ENCODE peak calls at places on chromosomes 4 and X, in nine cellular contexts. B is colonic mucosa; H is NCI-H524; Q is nephron progenitor cell; V is ELF-1; P is naive thymus-derived CD8-positive, alpha-beta T cell; F is WTC11; X is stimulated activated CD4-positive, alpha-beta T cell treated with anti-CD3 and anti-CD28 coated beads, Interleukin-1b, Interleukin-23, amount 100 ng/mL, for 1 hour; I is pulmonary artery endothelial cell. W is an unnamed sample.
A peak's percentile ranks its signal among the peaks of the same experiment; 100 is the strongest.

GRCh38 chr4:40721730-40722171 is 28.0 kb upstream of the NSUN7 start:
- DNase-seq in B (no peak), H (no peak), Q (no peak), F (no peak), P (no peak), I (no peak), X (no peak), V (no peak), W (no peak)

GRCh38 chr4:70721747-70722146 is at the start of gene RUFY3:
- DNase-seq in P (no peak), V (no peak), X (no peak), Q (no peak), F (no peak), B (no peak), I (no peak), H (peak; percentile 74), W (peak; percentile 86)

GRCh38 chr4:1990348-1990645 is 18.5 kb downstream of the NELFA start:
- DNase-seq in H (no peak), P (no peak), V (no peak), I (no peak), F (no peak), Q (no peak), B (peak; percentile 13), X (no peak), W (no peak)

GRCh38 chrX:20315140-20315539 is 48.4 kb upstream of the RPS6KA3 start:
- DNase-seq in P (no peak), H (no peak), X (no peak), V (peak; percentile 38), I (no peak), F (no peak), Q (no peak), B (peak; percentile 18), W (no peak)

GRCh38 chrX:120090208-120090607 is 12.7 kb upstream of the RHOXF2B start:
- DNase-seq in B (no peak), F (peak; percentile 18), H (no peak), I (no peak), P (no peak), Q (no peak), X (no peak), V (peak; percentile 48), W (no peak)

GRCh38 chr4:75698963-75699228 is 25.5 kb upstream of the USO1 start:
- DNase-seq in H (no peak), X (no peak), P (no peak), B (no peak), I (no peak), V (no peak), F (no peak), Q (no peak), W (no peak)

GRCh38 chr4:52780206-52780605 is 29.0 kb upstream of the ERVMER34-1 start:
- DNase-seq in H (no peak), B (no peak), I (no peak), Q (no peak), F (no peak), V (no peak), X (no peak), P (no peak), W (no peak)

GRCh38 chrX:3252744-3253143 is 93.7 kb downstream of the MXRA5 start:
- DNase-seq in V (no peak), F (no peak), P (no peak), Q (no peak), I (no peak), X (no peak), H (no peak), B (no peak), W (no peak)

GRCh38 chrX:15438332-15438731 is 54.1 kb upstream of the VEGFD start:
- DNase-seq in I (no peak), B (no peak), Q (no peak), P (no peak), V (no peak), X (no peak), F (no peak), H (no peak), W (no peak)

GRCh38 chr4:108320066-108320465 is 151.3 kb upstream of the LEF1 start:
- DNase-seq in H (no peak), B (no peak), I (no peak), P (no peak), F (no peak), X (no peak), V (no peak), Q (no peak), W (no peak)

GRCh38 chrX:132490086-132490419 is 1.2 kb upstream of the MBNL3 start:
- DNase-seq in Q (no peak), V (no peak), F (peak; percentile 11), H (peak; percentile 35), B (no peak), I (no peak), P (no peak), X (no peak), W (no peak)

GRCh38 chrX:53223068-53223693 is 1.8 kb downstream of the KDM5C start:
- DNase-seq in I (no peak), B (peak; percentile 23), X (no peak), F (no peak), H (no peak), P (no peak), V (peak; percentile 27), Q (no peak), W (no peak)

GRCh38 chr4:137650051-137650450 is 117.8 kb upstream of the PCDH18 start:
- DNase-seq in P (no peak), I (no peak), H (no peak), Q (no peak), X (no peak), V (no peak), B (no peak), F (no peak), W (no peak)

GRCh38 chr4:54654753-54655152 is 3.0 kb upstream of the KIT start:
- DNase-seq in H (no peak), F (no peak), I (no peak), X (no peak), P (no peak), V (no peak), Q (no peak), B (no peak), W (no peak)

GRCh38 chrX:102745513-102746133 is 25.1 kb downstream of the GPRASP3 start:
- DNase-seq in P (peak; percentile 14), V (peak; percentile 65), F (peak; percentile 63), I (no peak), X (no peak), B (no peak), Q (no peak), H (no peak), W (no peak)

GRCh38 chr4:41935652-41936021 is 408 bp downstream of the TMEM33 start:
- DNase-seq in V (no peak), X (peak; percentile 4), F (no peak), Q (no peak), H (no peak), B (no peak), I (no peak), P (peak; percentile 3), W (no peak)

GRCh38 chr4:41070516-41071281 is 143.6 kb downstream of the APBB2 start:
- DNase-seq in Q (no peak), B (no peak), V (no peak), X (no peak), H (no peak), I (no peak), F (no peak), P (no peak), W (no peak)

GRCh38 chr4:156021298-156021697 is 67.6 kb upstream of the CTSO start:
- DNase-seq in B (no peak), F (no peak), V (peak; percentile 74), Q (no peak), I (no peak), X (no peak), P (no peak), H (no peak), W (no peak)

GRCh38 chr4:148089624-148090023 is 352.6 kb downstream of the NR3C2 start:
- DNase-seq in P (no peak), X (no peak), H (no peak), F (no peak), B (peak; percentile 12), Q (no peak), I (no peak), V (no peak), W (no peak)

GRCh38 chrX:23195097-23195496 is 139.6 kb upstream of the PTCHD1 start:
- DNase-seq in P (no peak), Q (no peak), B (no peak), F (no peak), I (no peak), X (no peak), H (no peak), V (no peak), W (no peak)

GRCh38 chrX:3777416-3777815 is 64.0 kb upstream of the PRKX start:
- DNase-seq in I (no peak), V (peak; percentile 27), F (no peak), X (no peak), H (no peak), Q (no peak), B (no peak), P (no peak), W (no peak)

GRCh38 chrX:133265331-133265730 is 47.2 kb upstream of the TFDP3 start:
- DNase-seq in I (no peak), P (no peak), Q (peak; percentile 86), F (peak; percentile 79), V (peak; percentile 98), H (no peak), X (no peak), B (no peak), W (peak; percentile 11)

GRCh38 chr4:98508825-98509539 is 149.4 kb downstream of the TSPAN5 start:
- DNase-seq in P (no peak), B (no peak), F (no peak), V (no peak), H (no peak), X (no peak), I (no peak), Q (no peak), W (peak; percentile 53)